ENCODE peak calls at places on chromosomes 2 and 18, in ten cellular contexts. M, C, R, N, I, Y, F, J, Q and D are unnamed samples.

GRCh38 chr18:26471027-26471426 is 77.3 kb downstream of the KCTD1 start:
- DNase-seq in C (no peak), J (no peak), R (no peak), N (no peak), F (no peak), Y (peak), Q (no peak), I (no peak), M (no peak), D (no peak)

GRCh38 chr2:187993516-187993915 is 298.2 kb upstream of the GULP1 start:
- DNase-seq in N (no peak), I (no peak), Y (peak), M (no peak), C (no peak), J (no peak), Q (no peak), R (no peak), F (no peak), D (no peak)

GRCh38 chr18:78144669-78145068 is 834.9 kb upstream of the SALL3 start:
- DNase-seq in F (no peak), Q (no peak), I (no peak), C (no peak), R (no peak), M (no peak), N (no peak), Y (no peak), J (no peak), D (no peak)

GRCh38 chr2:128949360-128949759 is 630.7 kb upstream of the HS6ST1 start:
- DNase-seq in F (no peak), I (no peak), C (no peak), N (no peak), J (no peak), R (no peak), M (no peak), Y (peak), Q (no peak), D (no peak)

GRCh38 chr2:135230150-135230549 is 178.1 kb downstream of the RAB3GAP1 start:
- DNase-seq in F (no peak), Q (no peak), J (no peak), Y (no peak), C (no peak), R (no peak), M (no peak), N (no peak), I (no peak), D (no peak)

GRCh38 chr2:37488911-37489310 is 144.5 kb downstream of the QPCT start:
- DNase-seq in J (no peak), R (no peak), M (no peak), C (no peak), I (no peak), Q (no peak), N (no peak), F (no peak), Y (no peak), D (no peak)

GRCh38 chr2:1647417-1648240 is 96.7 kb downstream of the PXDN start:
- DNase-seq in I (no peak), J (no peak), R (no peak), C (no peak), M (no peak), Y (no peak), F (no peak), N (no peak), Q (no peak), D (no peak)

GRCh38 chr2:72920317-72921087 is 3.2 kb downstream of the EMX1 start:
- DNase-seq in I (no peak), F (no peak), Q (peak), C (no peak), Y (peak), N (peak), M (no peak), R (no peak), J (no peak), D (no peak)

GRCh38 chr2:14350856-14351255 is 281.7 kb upstream of the LRATD1 start:
- DNase-seq in F (no peak), I (no peak), M (no peak), C (no peak), R (no peak), Y (no peak), J (no peak), Q (no peak), N (no peak), D (no peak)

GRCh38 chr18:7856733-7857132 is 289.6 kb downstream of the PTPRM start:
- DNase-seq in F (no peak), N (no peak), Y (peak), I (no peak), M (no peak), J (no peak), Q (no peak), R (no peak), C (no peak), D (no peak)

GRCh38 chr2:23118894-23119293 is 266.1 kb upstream of the KLHL29 start:
- DNase-seq in C (no peak), Q (no peak), M (no peak), Y (no peak), I (no peak), N (no peak), R (no peak), J (no peak), F (no peak), D (no peak)

GRCh38 chr2:232338759-232339106 is 39.8 kb upstream of the ALPP start:
- DNase-seq in F (no peak), C (no peak), J (no peak), Q (no peak), M (no peak), Y (no peak), I (no peak), N (no peak), R (no peak), D (no peak)

GRCh38 chr18:58267493-58267892 is 223.5 kb downstream of the NEDD4L start:
- DNase-seq in I (no peak), C (no peak), N (no peak), R (no peak), Q (no peak), M (no peak), Y (no peak), J (no peak), F (no peak), D (no peak)

GRCh38 chr18:45588284-45588683 is 27.0 kb upstream of the SLC14A2 start:
- DNase-seq in Q (no peak), I (no peak), C (no peak), M (no peak), F (no peak), Y (peak), R (no peak), J (no peak), N (no peak), D (no peak)

GRCh38 chr2:41847744-41848441 is 199.9 kb upstream of the PKDCC start:
- DNase-seq in F (no peak), Q (no peak), I (no peak), M (no peak), J (no peak), C (no peak), N (no peak), R (no peak), Y (no peak), D (no peak)

GRCh38 chr18:74990563-74991081 is 218.3 kb downstream of the PTGR3 start:
- DNase-seq in Y (peak), M (no peak), R (peak), F (peak), Q (no peak), C (no peak), N (no peak), I (no peak), J (no peak), D (no peak)

GRCh38 chr2:212154392-212154791 is 384.2 kb downstream of the ERBB4 start:
- DNase-seq in F (no peak), N (no peak), Y (no peak), R (no peak), I (no peak), J (peak), C (no peak), M (no peak), Q (no peak), D (peak)